ENCODE peak calls at places on chromosomes 5 and 9, in five cellular contexts. Y, M, R, S and N are unnamed samples.
A peak's percentile ranks its signal among the peaks of the same experiment; 100 is the strongest.

GRCh38 chr5:157219491-157220271 is 39.0 kb downstream of the ITK start:
- DNase-seq in Y (no peak), M (no peak), R (no peak), S (no peak), N (no peak)

GRCh38 chr5:176741566-176742211 is 68.7 kb upstream of the UNC5A start:
- DNase-seq in Y (peak; percentile 49), M (no peak), R (peak; percentile 26), S (no peak), N (no peak)

GRCh38 chr5:167665841-167666375 is 625.5 kb upstream of the WWC1 start:
- DNase-seq in Y (no peak), M (peak; percentile 12), R (no peak), S (no peak), N (no peak)

GRCh38 chr5:15480436-15480835 is 19.5 kb upstream of the FBXL7 start:
- DNase-seq in Y (no peak), M (no peak), R (no peak), S (no peak), N (no peak)

GRCh38 chr5:153753645-153754432 is 263.4 kb downstream of the GRIA1 start:
- DNase-seq in Y (no peak), M (peak; percentile 29), R (no peak), S (no peak), N (no peak)

GRCh38 chr5:144187699-144188294 is 17.1 kb downstream of the KCTD16 start:
- DNase-seq in Y (no peak), M (no peak), R (no peak), S (no peak), N (peak; percentile 97)

GRCh38 chr5:90293931-90294330 is 115.6 kb downstream of the CETN3 start:
- DNase-seq in Y (no peak), M (no peak), R (peak; percentile 43), S (no peak), N (peak; percentile 41)

GRCh38 chr5:76941000-76941399 is 11.8 kb upstream of the CRHBP start:
- DNase-seq in Y (no peak), M (no peak), R (no peak), S (no peak), N (no peak)

GRCh38 chr9:89622933-89623861 is 18.4 kb downstream of the GADD45G start:
- DNase-seq in Y (no peak), M (no peak), R (no peak), S (no peak), N (no peak)

GRCh38 chr9:38391278-38392118 is 1.0 kb upstream of the ALDH1B1 start:
- DNase-seq in Y (no peak), M (no peak), R (no peak), S (no peak), N (no peak)

GRCh38 chr5:131563434-131564228 is 71.4 kb downstream of the RAPGEF6 start:
- DNase-seq in Y (no peak), M (peak; percentile 78), R (no peak), S (peak; percentile 0), N (no peak)

GRCh38 chr5:68710514-68710913 is 383.3 kb upstream of the SLC30A5 start:
- DNase-seq in Y (no peak), M (no peak), R (no peak), S (no peak), N (no peak)

GRCh38 chr9:99807276-99807852 is 14.3 kb upstream of the NR4A3 start:
- DNase-seq in Y (peak; percentile 71), M (peak; percentile 87), R (no peak), S (peak; percentile 60), N (peak; percentile 77)

GRCh38 chr9:22129134-22129533 is 120.0 kb upstream of the CDKN2B start:
- DNase-seq in Y (no peak), M (no peak), R (no peak), S (no peak), N (no peak)

GRCh38 chr5:74073257-74073656 is 447.3 kb downstream of the ARHGEF28 start:
- DNase-seq in Y (no peak), M (no peak), R (no peak), S (no peak), N (no peak)

GRCh38 chr5:168844566-168845296 is 265.6 kb upstream of the PANK3 start:
- DNase-seq in Y (no peak), M (no peak), R (no peak), S (no peak), N (no peak)

GRCh38 chr5:178465228-178465860 is 124.8 kb downstream of the COL23A1 start:
- DNase-seq in Y (no peak), M (no peak), R (no peak), S (no peak), N (no peak)

GRCh38 chr9:846852-847251 is 5.4 kb downstream of the DMRT1 start:
- DNase-seq in Y (peak; percentile 47), M (peak; percentile 23), R (peak; percentile 55), S (no peak), N (no peak)
- H2BK12ac ChIP-seq in Y (no peak overlapping the region), M (no peak overlapping the region), R (no peak overlapping the region), S (no peak overlapping the region), N (no peak overlapping the region)

GRCh38 chr9:114900937-114901802 is 29.2 kb downstream of the TNFSF8 start:
- DNase-seq in Y (no peak), M (peak; percentile 76), R (no peak), S (no peak), N (peak; percentile 47)
- H3K4me2 ChIP-seq in Y (no peak overlapping the region), M (no peak overlapping the region), R (no peak overlapping the region), S (no peak overlapping the region), N (no peak overlapping the region)

GRCh38 chr9:97284798-97285197 is 22.7 kb upstream of the CCDC180 start:
- DNase-seq in Y (no peak), M (peak; percentile 64), R (no peak), S (no peak), N (no peak)
- H2BK12ac ChIP-seq in Y (no peak overlapping the region), M (no peak overlapping the region), R (no peak overlapping the region), S (no peak overlapping the region), N (no peak overlapping the region)

GRCh38 chr5:155136451-155136850 is 122.9 kb downstream of the KIF4B start:
- DNase-seq in Y (no peak), M (no peak), R (no peak), S (no peak), N (no peak)

GRCh38 chr5:155144956-155145355 is 131.4 kb downstream of the KIF4B start:
- DNase-seq in Y (no peak), M (no peak), R (no peak), S (no peak), N (no peak)

DNA sequence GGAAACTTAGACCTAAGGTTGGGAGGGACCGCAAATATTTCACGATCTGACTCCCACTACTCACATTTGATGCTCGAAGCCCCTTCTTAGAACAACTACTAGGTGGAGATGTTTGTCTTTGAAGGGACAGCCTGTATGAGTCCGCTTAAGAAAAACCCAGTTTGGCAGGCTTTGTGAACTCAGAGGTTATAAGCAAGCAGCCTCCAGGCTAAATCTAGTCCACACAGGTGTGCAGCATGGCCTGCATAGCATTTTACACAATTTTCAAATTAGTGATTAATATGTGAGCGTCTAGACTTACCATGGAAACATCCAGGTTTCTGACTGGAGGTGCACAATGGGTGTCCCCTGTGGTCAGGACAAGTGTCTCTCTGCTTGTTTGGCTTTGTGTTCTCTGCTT is 127.1 kb downstream of the KIF4B start:
- DNase-seq in Y (no peak), M (no peak), R (no peak), S (no peak), N (no peak)
- H3K4me2 ChIP-seq in Y (no peak overlapping the region), M (no peak overlapping the region), R (no peak overlapping the region), S (no peak overlapping the region), N (no peak overlapping the region)

GRCh38 chr5:80116465-80116864 is 81.3 kb downstream of the THBS4 start:
- DNase-seq in Y (no peak), M (no peak), R (no peak), S (no peak), N (no peak)

GRCh38 chr5:80109549-80110478 is 74.7 kb downstream of the THBS4 start:
- DNase-seq in Y (peak; percentile 63), M (no peak), R (peak; percentile 50), S (no peak), N (no peak)

GRCh38 chr5:80117446-80117845 is 82.3 kb downstream of the THBS4 start:
- DNase-seq in Y (no peak), M (no peak), R (no peak), S (no peak), N (peak; percentile 18)

GRCh38 chr5:80119337-80119736 is 84.2 kb downstream of the THBS4 start:
- DNase-seq in Y (no peak), M (no peak), R (no peak), S (no peak), N (no peak)

DNA sequence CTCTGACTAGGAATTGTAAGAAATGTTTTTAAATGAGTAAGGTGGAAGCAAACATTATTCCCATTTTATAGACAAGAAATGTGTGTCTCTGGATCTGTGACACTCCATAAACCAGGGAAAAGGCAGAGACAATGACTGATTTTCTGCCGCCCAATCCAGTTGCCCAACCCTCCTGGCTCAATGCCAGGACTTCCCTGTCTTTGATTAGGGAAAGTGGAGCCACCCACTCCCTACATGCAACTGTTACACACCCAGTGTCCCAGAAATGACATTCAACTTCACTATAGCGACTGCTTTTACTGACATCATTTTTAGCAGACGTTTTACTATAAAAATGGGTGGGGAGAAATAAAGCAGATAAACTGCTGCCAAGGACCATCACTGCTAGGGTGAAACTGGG is 79.7 kb downstream of the THBS4 start:
- DNase-seq in Y (no peak), M (no peak), R (no peak), S (no peak), N (no peak)
- H2BK12ac ChIP-seq in Y (peak overlapping the region; percentile 78), M (no peak overlapping the region), R (no peak overlapping the region), S (no peak overlapping the region), N (no peak overlapping the region)

DNA sequence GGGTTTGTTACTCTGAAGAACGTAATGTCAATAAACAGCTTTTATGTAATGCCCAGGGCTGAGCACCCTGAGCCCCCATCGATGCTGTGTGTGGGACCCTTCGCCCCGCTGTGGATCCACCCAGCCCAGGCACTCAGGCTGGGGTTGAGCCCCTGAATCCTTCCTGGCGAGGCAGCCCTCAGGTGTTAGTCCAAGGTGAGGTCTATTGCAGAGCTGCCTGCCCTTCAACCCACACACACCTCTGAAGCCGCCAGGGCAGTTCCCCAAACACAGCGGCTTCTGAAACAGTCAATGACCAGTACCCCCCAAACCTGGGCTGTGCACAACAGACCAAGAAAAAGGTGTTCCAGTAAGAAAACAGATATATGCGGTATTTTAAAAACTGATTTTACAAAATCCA is 11.6 kb downstream of the DIPK1B start:
- DNase-seq in Y (no peak), M (no peak), R (no peak), S (no peak), N (no peak)
- H3K4me2 ChIP-seq in Y (no peak overlapping the region), M (no peak overlapping the region), R (no peak overlapping the region), S (no peak overlapping the region), N (no peak overlapping the region)

GRCh38 chr9:131840220-131840619 is 100.3 kb upstream of the RAPGEF1 start:
- DNase-seq in Y (no peak), M (no peak), R (no peak), S (no peak), N (no peak)

GRCh38 chr9:131839281-131840084 is 99.6 kb upstream of the RAPGEF1 start:
- DNase-seq in Y (no peak), M (no peak), R (no peak), S (no peak), N (peak; percentile 25)

GRCh38 chr9:131840751-131841702 is 101.2 kb upstream of the RAPGEF1 start:
- DNase-seq in Y (no peak), M (no peak), R (no peak), S (no peak), N (no peak)

GRCh38 chr9:131843989-131844744 is 104.3 kb upstream of the RAPGEF1 start:
- DNase-seq in Y (no peak), M (no peak), R (no peak), S (no peak), N (no peak)

GRCh38 chr9:131841765-131842318 is 102.0 kb upstream of the RAPGEF1 start:
- DNase-seq in Y (no peak), M (no peak), R (no peak), S (no peak), N (no peak)
- H2BK12ac ChIP-seq in Y (no peak overlapping the region), M (no peak overlapping the region), R (no peak overlapping the region), S (no peak overlapping the region), N (no peak overlapping the region)

GRCh38 chr9:26319859-26320258 is 572.7 kb downstream of the CAAP1 start:
- DNase-seq in Y (no peak), M (no peak), R (no peak), S (no peak), N (no peak)
- H3K4me2 ChIP-seq in Y (no peak overlapping the region), M (no peak overlapping the region), R (no peak overlapping the region), S (no peak overlapping the region), N (no peak overlapping the region)